ENCODE peak calls at places on chromosomes 1 and 21, in six cellular contexts. C is neuronal stem cell, U is adrenal gland, Z is GM23248, B is thyroid gland, T is HCT116. S is an unnamed sample. For H3K4me1, the result is how much of the 10 kb centered on the place peaks cover.

GRCh38 chr1:230917284-230918135 is 49.2 kb upstream of the C1orf198 start:
- DNase-seq in C (peak), U (peak), Z (peak), B (peak), T (peak), S (peak)

GRCh38 chr1:197984273-197984672 is 67.1 kb downstream of the LHX9 start:
- DNase-seq in C (no peak), U (no peak), Z (peak), B (no peak), T (no peak), S (peak)

GRCh38 chr1:9996624-9997582 is at the start of gene RBP7:
- DNase-seq in C (peak), U (peak), Z (peak), B (peak), T (no peak), S (peak)

GRCh38 chr21:24693779-24694178 is 913.5 kb downstream of the MRPL39 start:
- DNase-seq in C (no peak), U (no peak), Z (no peak), B (no peak), T (no peak), S (no peak)

GRCh38 chr1:153774780-153775431 is at the start of gene SLC27A3:
- DNase-seq in C (no peak), U (peak), Z (no peak), B (peak), T (peak), S (no peak)

GRCh38 chr1:30955448-30956015 is 47.0 kb upstream of the SDC3 start:
- DNase-seq in C (no peak), U (no peak), Z (peak), B (no peak), T (no peak), S (no peak)

GRCh38 chr1:196608401-196609113 is at the start of gene KCNT2:
- DNase-seq in C (peak), U (peak), Z (peak), B (peak), T (no peak), S (peak)

GRCh38 chr1:181784039-181784683 is 277.4 kb downstream of the ZNF648 start:
- DNase-seq in C (no peak), U (no peak), Z (no peak), B (peak), T (no peak), S (no peak)

GRCh38 chr1:206955476-206956312 is 9.4 kb upstream of the PIGR start:
- DNase-seq in C (no peak), U (no peak), Z (peak), B (peak), T (no peak), S (no peak)

GRCh38 chr21:9839011-9839661 is 682.2 kb upstream of the TPTE start:
- DNase-seq in C (no peak), U (no peak), Z (no peak), B (no peak), T (no peak), S (no peak)

GRCh38 chr1:14668448-14669029 is 70.1 kb downstream of the KAZN start:
- DNase-seq in C (no peak), U (no peak), Z (no peak), B (no peak), T (no peak), S (no peak)

GRCh38 chr21:31683029-31683428 is 23.5 kb downstream of the SOD1 start:
- DNase-seq in C (no peak), U (no peak), Z (no peak), B (no peak), T (no peak), S (no peak)

GRCh38 chr1:228367798-228368791 is 38.5 kb downstream of the TRIM11 start:
- DNase-seq in C (no peak), U (peak), Z (no peak), B (peak), T (no peak), S (no peak)

GRCh38 chr1:16724718-16725438 is 15.4 kb upstream of the RNU1-4 start:
- DNase-seq in C (no peak), U (no peak), Z (no peak), B (no peak), T (no peak), S (peak)

GRCh38 chr1:214292317-214292716 is 11.4 kb downstream of the SMYD2 start:
- DNase-seq in C (no peak), U (no peak), Z (peak), B (no peak), T (no peak), S (no peak)

DNA sequence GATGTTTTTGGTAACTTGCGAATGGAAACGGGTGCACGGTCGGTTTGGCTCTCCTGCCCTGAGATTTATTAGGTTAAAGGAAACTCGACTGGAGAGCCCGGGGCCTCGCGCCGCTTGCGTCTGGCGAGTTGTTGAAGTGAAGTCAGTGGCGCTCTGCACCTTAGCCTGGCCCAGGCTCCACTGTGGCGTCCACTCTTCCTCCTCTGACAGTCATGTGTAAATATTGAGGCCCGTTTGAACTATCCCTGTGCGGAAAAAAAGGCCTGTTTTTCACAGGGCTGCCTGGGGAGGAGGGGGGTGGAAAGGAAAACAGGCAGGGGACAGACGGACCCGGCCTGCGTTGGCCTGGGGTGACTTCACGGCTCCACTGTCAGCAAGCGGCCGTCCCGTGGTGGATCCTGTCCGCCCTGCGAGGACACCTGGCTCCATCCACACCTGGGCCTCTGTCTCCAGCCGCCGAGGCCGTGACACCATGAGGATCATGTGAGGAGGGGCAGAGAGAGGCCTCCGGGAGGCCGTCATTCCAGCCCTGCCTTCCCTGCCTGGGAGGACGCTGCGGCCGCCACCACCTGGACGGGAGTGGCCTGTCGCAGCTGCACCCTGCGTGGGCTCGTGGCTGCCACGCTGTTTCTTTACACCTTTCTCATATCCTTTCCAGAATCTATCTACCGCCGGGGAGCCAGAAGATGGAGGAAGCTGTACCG is 59.8 kb downstream of the FAAP20 start:
- DNase-seq in C (no peak), U (no peak), Z (no peak), B (no peak), T (no peak), S (no peak)
- H3K4me3 ChIP-seq in C (no peak), U (no peak), Z (no peak), B (no peak), T (no peak), S (no peak)

DNA sequence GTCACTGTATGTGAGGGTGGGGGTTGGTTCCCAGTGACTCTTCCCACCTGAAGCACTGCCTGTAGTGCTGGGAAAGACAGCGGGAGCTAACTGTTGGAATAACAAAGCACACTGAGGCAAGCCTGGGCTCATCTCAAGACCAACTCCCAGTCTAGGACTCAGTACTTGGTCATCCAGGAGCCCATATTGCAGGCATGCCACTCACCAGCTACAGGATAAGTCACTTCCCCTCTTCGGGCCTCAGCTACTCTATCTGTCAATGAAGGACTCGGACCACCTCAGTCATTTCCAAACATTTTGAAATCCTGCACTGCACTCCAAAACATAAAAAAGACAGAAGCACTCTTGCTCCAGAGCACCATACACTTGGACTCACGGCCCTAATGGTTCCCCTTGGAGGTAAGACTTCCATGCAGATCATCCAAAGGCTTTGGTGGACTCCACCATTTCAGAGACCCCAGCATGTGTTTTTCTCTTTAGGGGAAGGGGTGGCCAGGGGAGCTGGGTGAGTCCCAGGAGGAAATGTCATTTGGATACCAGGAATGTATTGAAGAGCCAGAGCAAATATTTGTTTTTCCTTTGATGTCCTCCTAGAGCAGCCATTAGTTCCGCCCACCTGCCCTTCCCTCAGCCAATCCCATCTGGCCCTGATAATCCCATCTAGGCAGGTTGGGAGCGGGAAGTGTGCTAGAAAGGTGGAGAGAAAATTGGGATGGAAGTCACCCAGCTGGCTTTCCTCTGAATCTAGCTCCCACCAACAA is 3.1 kb downstream of the NUAK2 start:
- DNase-seq in C (no peak), U (no peak), Z (no peak), B (no peak), T (no peak), S (no peak)
- H3K4me1 ChIP-seq in C (half or more), U (under half), Z (under half), B (half or more), T (half or more), S (half or more)

DNA sequence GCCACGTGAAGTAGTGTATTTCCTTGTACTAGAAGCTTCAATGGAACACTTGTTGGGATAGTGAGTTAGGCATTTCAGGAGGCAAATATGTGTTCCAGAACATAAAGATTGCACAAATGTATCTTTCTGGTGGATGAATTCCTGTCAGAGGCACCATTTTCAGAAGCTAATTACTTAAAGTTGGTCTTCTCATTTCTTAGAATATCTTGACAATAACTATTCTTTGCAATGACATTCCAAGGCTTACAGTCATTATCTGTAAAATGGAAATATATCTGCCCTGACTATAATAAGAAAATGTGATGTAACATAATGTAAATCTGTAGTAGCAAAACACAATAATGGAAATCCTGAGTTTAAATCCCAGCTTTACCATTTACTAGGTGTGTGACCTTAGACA is 2.7 kb downstream of the VCAM1 start:
- DNase-seq in C (no peak), U (no peak), Z (peak), B (no peak), T (no peak), S (no peak)
- H3K4me3 ChIP-seq in C (no peak), U (peak), Z (peak), B (no peak), T (no peak), S (no peak)

GRCh38 chr1:211336161-211336560 is 9.5 kb downstream of the TRAF5 start:
- DNase-seq in C (no peak), U (no peak), Z (no peak), B (no peak), T (no peak), S (no peak)

GRCh38 chr1:211334986-211335385 is 8.4 kb downstream of the TRAF5 start:
- DNase-seq in C (no peak), U (no peak), Z (peak), B (no peak), T (no peak), S (no peak)

GRCh38 chr1:211335507-211336157 is 9.0 kb downstream of the TRAF5 start:
- DNase-seq in C (no peak), U (no peak), Z (no peak), B (no peak), T (no peak), S (no peak)

GRCh38 chr1:211337430-211338227 is 11.0 kb downstream of the TRAF5 start:
- DNase-seq in C (no peak), U (no peak), Z (no peak), B (no peak), T (no peak), S (no peak)

DNA sequence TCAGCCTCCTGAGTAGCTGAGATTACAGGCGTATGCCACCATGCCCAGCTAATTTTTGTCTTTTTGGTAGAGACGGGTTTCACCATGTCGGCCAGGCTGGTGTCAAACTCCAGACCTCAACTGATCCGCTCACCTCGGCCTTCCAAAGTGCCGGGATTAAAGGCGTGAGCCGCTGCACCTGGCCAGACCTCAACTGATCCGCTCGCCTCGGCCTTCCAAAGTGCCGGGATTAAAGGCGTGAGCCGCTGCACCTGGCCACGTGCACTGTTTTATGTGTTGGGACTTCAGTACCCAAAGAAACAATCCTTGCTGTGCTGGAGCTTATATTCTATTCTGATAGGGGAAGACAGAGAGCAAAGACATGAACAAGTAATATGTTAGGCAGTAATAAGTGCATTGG is 10.1 kb downstream of the TRAF5 start:
- DNase-seq in C (no peak), U (no peak), Z (no peak), B (no peak), T (no peak), S (no peak)
- H3K4me1 ChIP-seq in C (under half), U (under half), Z (under half), B (under half), T (under half), S (under half)

DNA sequence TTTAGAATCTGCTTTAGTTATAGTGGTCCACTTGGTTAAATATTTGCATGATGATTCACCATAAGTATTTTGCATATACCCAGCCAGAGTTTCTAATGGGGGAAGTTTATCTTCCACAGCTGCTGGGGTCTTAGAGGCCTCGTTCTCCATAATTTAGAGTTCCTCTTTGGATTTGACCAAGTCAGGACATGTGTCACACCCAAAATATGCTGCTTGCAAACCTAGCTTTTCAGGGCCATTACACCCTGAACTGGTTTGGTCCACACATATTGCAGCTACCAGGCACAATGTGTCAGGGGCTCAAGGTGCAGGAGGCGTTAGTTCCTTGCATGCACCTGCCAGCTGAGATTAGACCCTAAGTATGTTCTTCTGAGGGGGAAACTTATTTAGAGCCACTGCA is 17.1 kb upstream of the FMO4 start:
- DNase-seq in C (no peak), U (no peak), Z (no peak), B (no peak), T (no peak), S (no peak)
- H3K4me3 ChIP-seq in C (no peak), U (no peak), Z (no peak), B (no peak), T (no peak), S (no peak)

DNA sequence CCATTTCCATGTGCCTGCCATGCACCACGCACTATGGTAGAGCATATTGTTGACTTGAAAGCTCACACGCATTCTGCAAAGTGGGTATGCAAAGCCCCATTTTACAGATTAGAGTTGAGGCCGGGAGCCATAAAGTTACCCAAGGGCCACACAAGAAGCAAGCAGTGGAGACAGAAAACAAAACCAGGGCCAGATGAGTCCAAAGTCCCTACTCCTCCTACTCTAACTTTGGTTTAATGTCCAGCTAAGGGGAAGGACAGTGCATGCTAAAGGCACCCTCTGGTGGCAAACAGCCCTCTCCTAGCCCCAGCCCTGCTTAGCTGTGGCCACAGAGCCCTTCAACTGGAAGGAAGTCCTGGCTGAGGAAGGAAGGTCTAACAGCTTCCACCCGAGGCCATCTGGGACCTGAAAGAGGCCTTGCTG is 74.9 kb downstream of the SLC66A1 start:
- DNase-seq in C (no peak), U (no peak), Z (no peak), B (no peak), T (no peak), S (no peak)
- H3K4me1 ChIP-seq in C (under half), U (under half), Z (under half), B (under half), T (under half), S (under half)

GRCh38 chr1:156213644-156213966 is 798 bp downstream of the PMF1 start:
- DNase-seq in C (no peak), U (no peak), Z (no peak), B (no peak), T (no peak), S (no peak)

GRCh38 chr1:156214024-156214748 is 1.4 kb downstream of the PMF1 start:
- DNase-seq in C (no peak), U (no peak), Z (peak), B (no peak), T (peak), S (no peak)

GRCh38 chr1:156211243-156211642 is 1.6 kb upstream of the PMF1 start:
- DNase-seq in C (no peak), U (no peak), Z (no peak), B (no peak), T (no peak), S (no peak)

GRCh38 chr1:156212833-156213643 is at the start of gene PMF1:
- DNase-seq in C (peak), U (peak), Z (peak), B (peak), T (peak), S (peak)

DNA sequence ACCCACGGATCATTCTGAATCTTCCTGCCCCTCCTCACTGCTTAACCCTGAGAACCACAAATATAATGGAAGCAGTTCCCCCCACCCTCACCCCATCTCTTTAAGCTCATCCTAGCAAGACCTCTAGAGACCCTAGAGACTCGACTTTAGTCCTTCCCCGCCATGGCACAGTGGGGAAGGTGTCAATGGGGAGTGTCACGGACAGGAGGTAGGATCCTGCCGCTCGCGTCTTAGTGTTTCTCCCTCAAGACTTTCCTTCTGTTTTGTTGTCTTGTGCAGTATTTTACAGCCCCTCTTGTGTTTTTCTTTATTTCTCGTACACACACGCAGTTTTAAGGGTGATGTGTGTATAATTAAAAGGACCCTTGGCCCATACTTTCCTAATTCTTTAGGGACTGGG is 677 bp upstream of the PMF1 start:
- DNase-seq in C (no peak), U (no peak), Z (no peak), B (no peak), T (no peak), S (no peak)
- H3K4me3 ChIP-seq in C (no peak), U (no peak), Z (peak), B (peak), T (peak), S (peak)

DNA sequence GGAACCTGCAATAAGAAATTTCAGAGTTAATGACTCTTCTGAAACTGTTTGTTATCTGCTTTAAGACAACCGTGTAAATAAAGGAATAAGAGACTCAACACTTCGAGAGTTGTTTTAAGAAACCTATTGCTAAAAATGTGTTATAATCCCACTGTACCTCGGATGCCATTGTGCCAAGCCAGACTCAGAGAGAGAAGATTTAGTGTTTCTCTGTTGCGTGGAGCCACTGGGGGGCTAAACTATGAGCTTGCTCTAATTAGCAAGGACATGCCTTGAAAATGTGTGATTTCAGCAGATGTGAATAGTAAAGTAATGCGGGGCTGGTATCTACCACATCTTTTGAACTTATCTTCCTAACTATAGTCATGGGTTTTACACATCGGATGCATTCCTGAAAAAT is 56.2 kb upstream of the TARBP1 start:
- DNase-seq in C (no peak), U (no peak), Z (no peak), B (no peak), T (no peak), S (no peak)
- H3K4me1 ChIP-seq in C (half or more), U (under half), Z (half or more), B (half or more), T (under half), S (under half)